ENCODE peak calls at places on chromosomes 4 and X, in seven cellular contexts. O is lower lobe of right lung, Y is SHP77, V is ELR, Z is kidney epithelial cell, E is GM23338, R is COR-L47. S is an unnamed sample.

GRCh38 chr4:106583567-106583966 is 215.0 kb upstream of the GIMD1 start:
- DNase-seq in O (no peak), Y (no peak), V (peak), Z (peak), E (peak), R (no peak), S (peak)

GRCh38 chr4:41471672-41472071 is 66.3 kb upstream of the LIMCH1 start:
- DNase-seq in O (no peak), Y (no peak), V (no peak), Z (no peak), E (no peak), R (no peak), S (no peak)

GRCh38 chr4:90220453-90220852 is 93.3 kb downstream of the CCSER1 start:
- DNase-seq in O (no peak), Y (no peak), V (no peak), Z (no peak), E (no peak), R (peak), S (no peak)

GRCh38 chr4:139568206-139568969 is 12.4 kb upstream of the SETD7 start:
- DNase-seq in O (no peak), Y (no peak), V (no peak), Z (no peak), E (peak), R (no peak), S (peak)

GRCh38 chr4:55405073-55405472 is 9.3 kb downstream of the TMEM165 start:
- DNase-seq in O (no peak), Y (no peak), V (no peak), Z (no peak), E (no peak), R (no peak), S (no peak)

GRCh38 chr4:649293-649625 is 23.9 kb downstream of the PDE6B start:
- DNase-seq in O (peak), Y (no peak), V (no peak), Z (no peak), E (no peak), R (no peak), S (no peak)

GRCh38 chr4:150867148-150867547 is 147.9 kb downstream of the LRBA start:
- DNase-seq in O (no peak), Y (peak), V (peak), Z (no peak), E (peak), R (peak), S (peak)

GRCh38 chrX:71859637-71860036 is 51.0 kb upstream of the NHSL2 start:
- DNase-seq in O (no peak), Y (peak), V (peak), Z (no peak), E (peak), R (no peak), S (no peak)

GRCh38 chr4:43331226-43332078 is 438.9 kb downstream of the GRXCR1 start:
- DNase-seq in O (no peak), Y (no peak), V (peak), Z (peak), E (no peak), R (no peak), S (no peak)

GRCh38 chrX:107710617-107711391 is 64.8 kb downstream of the TSC22D3 start:
- DNase-seq in O (no peak), Y (no peak), V (peak), Z (peak), E (peak), R (no peak), S (peak)

GRCh38 chr4:26584725-26585124 is 841 bp downstream of the TBC1D19 start:
- DNase-seq in O (no peak), Y (no peak), V (peak), Z (no peak), E (no peak), R (no peak), S (no peak)

GRCh38 chrX:20378291-20378920 is 111.7 kb upstream of the RPS6KA3 start:
- DNase-seq in O (no peak), Y (no peak), V (peak), Z (peak), E (no peak), R (no peak), S (peak)

GRCh38 chrX:8738588-8739189 is 6.8 kb upstream of the ANOS1 start:
- DNase-seq in O (no peak), Y (peak), V (peak), Z (no peak), E (peak), R (peak), S (no peak)

GRCh38 chrX:14697453-14697852 is 168.1 kb downstream of the GLRA2 start:
- DNase-seq in O (no peak), Y (peak), V (peak), Z (no peak), E (peak), R (peak), S (no peak)

GRCh38 chr4:52032005-52032404 is 6.1 kb downstream of the SGCB start:
- DNase-seq in O (no peak), Y (no peak), V (no peak), Z (no peak), E (no peak), R (no peak), S (no peak)

GRCh38 chr4:146585761-146586333 is 52.8 kb upstream of the POU4F2 start:
- DNase-seq in O (no peak), Y (no peak), V (peak), Z (no peak), E (peak), R (no peak), S (no peak)

GRCh38 chrX:153517941-153518834 is 746 bp downstream of the ATP2B3 start:
- DNase-seq in O (no peak), Y (no peak), V (no peak), Z (no peak), E (no peak), R (no peak), S (no peak)

GRCh38 chr4:98692411-98692810 is 34.0 kb upstream of the TSPAN5 start:
- DNase-seq in O (no peak), Y (no peak), V (no peak), Z (no peak), E (no peak), R (no peak), S (no peak)

GRCh38 chr4:76441881-76442280 is 6.9 kb downstream of the SHROOM3 start:
- DNase-seq in O (no peak), Y (no peak), V (no peak), Z (no peak), E (no peak), R (no peak), S (no peak)

GRCh38 chrX:78124304-78124703 is 15.1 kb downstream of the TAF9B start:
- DNase-seq in O (no peak), Y (no peak), V (peak), Z (no peak), E (no peak), R (no peak), S (no peak)

GRCh38 chr4:184310881-184311709 is 93.4 kb upstream of the ENPP6 start:
- DNase-seq in O (no peak), Y (no peak), V (no peak), Z (no peak), E (no peak), R (no peak), S (no peak)

GRCh38 chr4:168524006-168524405 is 27.2 kb downstream of the PALLD start:
- DNase-seq in O (no peak), Y (no peak), V (peak), Z (peak), E (no peak), R (no peak), S (peak)

GRCh38 chrX:129786210-129786651 is 6.5 kb downstream of the SASH3 start:
- DNase-seq in O (no peak), Y (no peak), V (no peak), Z (no peak), E (no peak), R (no peak), S (no peak)

GRCh38 chr4:97412331-97412730 is 730.9 kb downstream of the STPG2 start:
- DNase-seq in O (no peak), Y (no peak), V (no peak), Z (no peak), E (no peak), R (no peak), S (no peak)

GRCh38 chr4:75705198-75705712 is 19.1 kb upstream of the USO1 start:
- DNase-seq in O (no peak), Y (no peak), V (no peak), Z (no peak), E (peak), R (no peak), S (no peak)

GRCh38 chrX:147646949-147647717 is 264.6 kb upstream of the FMR1 start:
- DNase-seq in O (no peak), Y (no peak), V (no peak), Z (no peak), E (no peak), R (no peak), S (no peak)

GRCh38 chr4:60296381-60296780 is 903.7 kb upstream of the ADGRL3 start:
- DNase-seq in O (no peak), Y (no peak), V (peak), Z (no peak), E (no peak), R (no peak), S (no peak)

GRCh38 chr4:82528868-82529267 is 32.9 kb downstream of the TMEM150C start:
- DNase-seq in O (no peak), Y (no peak), V (no peak), Z (no peak), E (peak), R (no peak), S (no peak)

GRCh38 chr4:106502106-106502699 is 133.6 kb upstream of the GIMD1 start:
- DNase-seq in O (peak), Y (peak), V (peak), Z (peak), E (peak), R (peak), S (no peak)

GRCh38 chrX:95884196-95884595 is 800.4 kb upstream of the DIAPH2 start:
- DNase-seq in O (no peak), Y (no peak), V (no peak), Z (no peak), E (no peak), R (no peak), S (no peak)

GRCh38 chr4:76377922-76378321 is 43.0 kb downstream of the CCDC158 start:
- DNase-seq in O (peak), Y (peak), V (peak), Z (peak), E (peak), R (no peak), S (no peak)

GRCh38 chrX:110338850-110339373 is 19.7 kb upstream of the RTL9 start:
- DNase-seq in O (no peak), Y (no peak), V (no peak), Z (no peak), E (no peak), R (no peak), S (no peak)

GRCh38 chr4:166675411-166675810 is 558.9 kb downstream of the SPOCK3 start:
- DNase-seq in O (no peak), Y (no peak), V (peak), Z (peak), E (no peak), R (no peak), S (peak)

GRCh38 chr4:56972389-56972788 is 5.0 kb downstream of the NOA1 start:
- DNase-seq in O (no peak), Y (no peak), V (no peak), Z (no peak), E (no peak), R (no peak), S (no peak)

GRCh38 chrX:155068165-155068564 is 2.8 kb downstream of the CMC4 start:
- DNase-seq in O (no peak), Y (no peak), V (peak), Z (no peak), E (no peak), R (no peak), S (no peak)

GRCh38 chr4:76214269-76214628 is 625 bp upstream of the SCARB2 start:
- DNase-seq in O (no peak), Y (no peak), V (no peak), Z (no peak), E (peak), R (no peak), S (no peak)

GRCh38 chrX:132216806-132217202 is 2.4 kb downstream of the RAP2C start:
- DNase-seq in O (no peak), Y (no peak), V (peak), Z (no peak), E (no peak), R (no peak), S (no peak)

GRCh38 chr4:64581422-64581821 is 172.2 kb upstream of the TECRL start:
- DNase-seq in O (no peak), Y (no peak), V (peak), Z (no peak), E (no peak), R (no peak), S (peak)

S was measured in epithelial cell of prostate.